ENCODE peak calls at places on chromosomes 12 and 14, in four cellular contexts. B is K562; U is stimulated activated CD4-positive, alpha-beta T cell treated with anti-CD3 and anti-CD28 coated beads, Interleukin-15, amount 100 ng/mL, for 24 hours; V is EL. R is an unnamed sample.

GRCh38 chr14:64879635-64880381 is at the start of gene SPTB:
- DNase-seq in U (peak), V (peak), B (peak), R (peak)

GRCh38 chr12:100170313-100170858 is 27.7 kb upstream of the BLTP3B start:
- DNase-seq in B (no peak), V (no peak), U (no peak), R (peak)

GRCh38 chr12:133235401-133236112 is at the start of gene ANHX:
- DNase-seq in V (no peak), B (no peak), U (no peak), R (no peak)

GRCh38 chr14:50666772-50667490 is 1.2 kb downstream of the SAV1 start:
- DNase-seq in U (peak), V (peak), B (no peak), R (peak)

GRCh38 chr12:109880938-109881337 is 597 bp upstream of the GLTP start:
- DNase-seq in V (peak), U (no peak), B (no peak), R (peak)

GRCh38 chr12:56080556-56081138 is 682 bp downstream of the ERBB3 start:
- DNase-seq in U (no peak), B (peak), V (no peak), R (peak)

GRCh38 chr12:46574853-46575252 is 202.3 kb upstream of the SLC38A2 start:
- DNase-seq in B (no peak), V (no peak), U (no peak), R (no peak)

GRCh38 chr14:105260826-105261438 is 12.6 kb downstream of the BTBD6 start:
- DNase-seq in U (no peak), B (no peak), V (no peak), R (no peak)

GRCh38 chr14:76118594-76118993 is 33.1 kb upstream of the GPATCH2L start:
- DNase-seq in V (no peak), U (no peak), B (no peak), R (no peak)

GRCh38 chr12:120799417-120800045 is 73.9 kb downstream of the ACADS start:
- DNase-seq in V (no peak), U (no peak), B (no peak), R (peak)

GRCh38 chr14:50798048-50798421 is 32.9 kb downstream of the NIN start:
- DNase-seq in V (no peak), U (no peak), B (no peak), R (no peak)

GRCh38 chr12:112046003-112046402 is 32.8 kb downstream of the ERP29 start:
- DNase-seq in U (no peak), V (no peak), B (no peak), R (no peak)

GRCh38 chr12:80494836-80495235 is 50.8 kb downstream of the PTPRQ start:
- DNase-seq in V (no peak), B (no peak), U (no peak), R (peak)

GRCh38 chr12:80627773-80628172 is 79.7 kb upstream of the MYF6 start:
- DNase-seq in U (no peak), B (no peak), V (peak), R (no peak)

GRCh38 chr14:93764211-93764659 is 24.1 kb downstream of the PRIMA1 start:
- DNase-seq in V (peak), B (no peak), U (no peak), R (no peak)

GRCh38 chr14:91098591-91098990 is 15.3 kb upstream of the DGLUCY start:
- DNase-seq in V (peak), U (no peak), B (no peak), R (no peak)

GRCh38 chr12:122730215-122731014 is at the start of gene HCAR1:
- DNase-seq in U (peak), V (no peak), B (no peak), R (peak)

GRCh38 chr14:93703941-93704340 is 84.3 kb downstream of the PRIMA1 start:
- DNase-seq in U (no peak), B (no peak), V (no peak), R (no peak)

GRCh38 chr14:22836301-22837058 is at the start of gene MMP14:
- DNase-seq in V (peak), U (no peak), B (peak), R (peak)

GRCh38 chr14:99531221-99532096 is 50.2 kb downstream of the CCNK start:
- DNase-seq in V (peak), B (no peak), U (no peak), R (peak)

GRCh38 chr12:21666722-21667121 is 9.1 kb upstream of the LDHB start:
- DNase-seq in V (no peak), B (no peak), U (no peak), R (peak)